ENCODE peak calls at places on chromosomes 3 and 15, in five cellular contexts. C is IMR-90, A is left ventricle myocardium inferior, V is lower leg skin, Y is activated B cell treated with CpG ODN at 0.5 μM for 24 hours. B is an unnamed sample.

GRCh38 chr15:28914483-28915023 is 28.8 kb downstream of the APBA2 start:
- DNase-seq in V (no peak), Y (no peak), C (no peak), A (no peak), B (no peak)

GRCh38 chr15:63970723-63971426 is 75.4 kb downstream of the DAPK2 start:
- DNase-seq in Y (no peak), A (no peak), C (no peak), V (peak; percentile 74), B (no peak)

GRCh38 chr3:42247576-42248027 is 18.4 kb downstream of the CCK start:
- DNase-seq in Y (no peak), A (peak; percentile 19), C (peak; percentile 49), V (no peak), B (peak; percentile 75)

GRCh38 chr3:30167511-30168135 is 438.8 kb upstream of the TGFBR2 start:
- DNase-seq in Y (no peak), A (no peak), V (no peak), C (peak; percentile 22), B (no peak)

GRCh38 chr3:127690823-127691452 is 18.2 kb downstream of the ABTB1 start:
- DNase-seq in C (peak; percentile 70), A (peak; percentile 27), V (no peak), Y (no peak), B (no peak)

GRCh38 chr3:195063596-195064193 is 207.3 kb downstream of the XXYLT1 start:
- DNase-seq in C (no peak), V (no peak), Y (no peak), A (no peak), B (no peak)

GRCh38 chr15:83210619-83211018 is 3.0 kb upstream of the HDGFL3 start:
- DNase-seq in C (no peak), Y (no peak), V (no peak), A (no peak), B (peak; percentile 28)

GRCh38 chr15:34841220-34841841 is 46.0 kb upstream of the ACTC1 start:
- DNase-seq in Y (no peak), V (no peak), C (peak; percentile 65), A (no peak), B (no peak)

GRCh38 chr15:80966431-80967197 is 23.0 kb downstream of the MESD start:
- DNase-seq in Y (no peak), C (no peak), V (peak; percentile 32), A (no peak), B (no peak)

GRCh38 chr3:118577055-118577759 is 457.4 kb downstream of the IGSF11 start:
- DNase-seq in A (no peak), C (no peak), V (no peak), Y (no peak), B (no peak)

GRCh38 chr15:57158589-57158988 is 217.7 kb upstream of the CGNL1 start:
- DNase-seq in V (no peak), Y (no peak), C (peak; percentile 48), A (no peak), B (no peak)

GRCh38 chr15:89656116-89656815 is 999 bp upstream of the KIF7 start:
- DNase-seq in Y (no peak), V (peak; percentile 42), C (peak; percentile 27), A (no peak), B (no peak)

GRCh38 chr3:191239439-191240035 is 40.5 kb downstream of the OSTN start:
- DNase-seq in Y (no peak), V (no peak), C (no peak), A (no peak), B (no peak)

GRCh38 chr15:76200083-76200465 is 111.2 kb downstream of the ETFA start:
- DNase-seq in C (no peak), A (no peak), V (peak; percentile 80), Y (no peak), B (no peak)

GRCh38 chr3:79737530-79737929 is 30.3 kb downstream of the ROBO1 start:
- DNase-seq in A (no peak), C (no peak), V (no peak), Y (no peak), B (no peak)

GRCh38 chr15:85793641-85794597 is 806 bp downstream of the KLHL25 start:
- DNase-seq in V (peak; percentile 88), C (peak; percentile 15), Y (peak; percentile 41), A (no peak), B (no peak)

GRCh38 chr3:114764056-114764492 is 383.0 kb downstream of the ZBTB20 start:
- DNase-seq in A (no peak), C (peak; percentile 28), V (no peak), Y (no peak), B (no peak)

GRCh38 chr15:99104788-99105515 is at the start of gene SYNM:
- DNase-seq in A (peak; percentile 84), V (peak; percentile 90), C (peak; percentile 72), Y (peak; percentile 34), B (peak; percentile 39)

GRCh38 chr3:55402886-55403605 is 84.1 kb downstream of the WNT5A start:
- DNase-seq in V (no peak), Y (no peak), A (no peak), C (peak; percentile 66), B (no peak)

GRCh38 chr15:91348812-91349500 is 248.9 kb downstream of the SV2B start:
- DNase-seq in V (no peak), C (no peak), Y (no peak), A (no peak), B (no peak)

GRCh38 chr3:194941956-194942483 is 256.3 kb downstream of the FAM43A start:
- DNase-seq in A (no peak), V (peak; percentile 75), C (no peak), Y (no peak), B (no peak)

GRCh38 chr3:96266395-96267187 is 547.8 kb upstream of the EPHA6 start:
- DNase-seq in C (no peak), V (no peak), A (no peak), Y (no peak), B (no peak)

GRCh38 chr15:39593071-39594055 is 12.5 kb downstream of the THBS1 start:
- DNase-seq in V (no peak), C (peak; percentile 34), A (no peak), Y (no peak), B (no peak)

GRCh38 chr3:85162905-85163304 is 204.1 kb downstream of the CADM2 start:
- DNase-seq in Y (no peak), A (no peak), C (no peak), V (no peak), B (no peak)

GRCh38 chr3:177802151-177802900 is 605.0 kb upstream of the TBL1XR1 start:
- DNase-seq in Y (no peak), A (no peak), V (no peak), C (peak; percentile 61), B (no peak)

GRCh38 chr3:30626443-30627181 is 20.2 kb downstream of the TGFBR2 start:
- DNase-seq in A (no peak), C (peak; percentile 76), Y (no peak), V (no peak), B (no peak)

GRCh38 chr3:32856355-32856889 is 38.6 kb downstream of the TRIM71 start:
- DNase-seq in C (no peak), Y (no peak), V (peak; percentile 76), A (no peak), B (no peak)

GRCh38 chr15:42194502-42194901 is 13.6 kb downstream of the VPS39 start:
- DNase-seq in Y (no peak), V (no peak), A (no peak), C (peak; percentile 62), B (no peak)

GRCh38 chr3:37171144-37171543 is 3.2 kb downstream of the LRRFIP2 start:
- DNase-seq in V (no peak), Y (no peak), A (peak; percentile 44), C (no peak), B (no peak)

GRCh38 chr3:183824761-183825379 is 507 bp downstream of the MAP6D1 start:
- DNase-seq in Y (peak; percentile 21), C (no peak), V (no peak), A (no peak), B (peak; percentile 54)

GRCh38 chr3:31050296-31050695 is 155.8 kb upstream of the GADL1 start:
- DNase-seq in V (no peak), A (no peak), C (no peak), Y (no peak), B (no peak)

GRCh38 chr15:66650433-66650832 is 51.6 kb upstream of the SMAD6 start:
- DNase-seq in A (peak; percentile 37), V (no peak), C (no peak), Y (no peak), B (no peak)

GRCh38 chr3:59913645-59914044 is 863.8 kb upstream of the CFAP20DC start:
- DNase-seq in V (no peak), A (no peak), C (no peak), Y (no peak), B (no peak)

GRCh38 chr3:134197681-134198261 is 52.9 kb downstream of the RYK start:
- DNase-seq in Y (no peak), V (no peak), A (no peak), C (peak; percentile 83), B (no peak)

DNA sequence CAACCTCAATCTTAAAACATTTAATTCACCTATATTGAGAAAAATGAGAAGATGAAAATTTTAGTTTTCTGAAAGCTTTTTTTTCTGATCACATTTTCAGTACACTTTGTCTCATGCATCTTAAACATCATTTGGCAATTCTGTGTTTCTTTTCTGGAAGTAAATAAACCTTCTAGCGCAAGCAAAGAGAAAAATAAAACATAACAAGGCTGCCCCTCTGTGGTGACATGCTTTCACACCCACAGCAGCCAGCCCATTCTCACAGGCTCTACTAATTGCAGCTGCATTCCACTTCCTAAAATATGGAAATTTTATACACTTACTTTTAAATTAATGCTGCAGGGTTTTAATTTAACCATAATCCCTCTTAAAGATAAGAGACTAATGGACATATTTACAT is 90.0 kb downstream of the NEK10 start:
- DNase-seq in V (no peak), Y (no peak), A (no peak), C (no peak), B (no peak)
- TF ChIP-seq CTCF in V (no peak), Y (no peak), A (peak; percentile 56), C (peak; percentile 38), B (no peak)

GRCh38 chr3:26368312-26368711 is 254.3 kb upstream of the LRRC3B start:
- DNase-seq in A (no peak), V (no peak), C (no peak), Y (no peak), B (no peak)

GRCh38 chr3:26365706-26366105 is 256.9 kb upstream of the LRRC3B start:
- DNase-seq in V (no peak), A (no peak), Y (no peak), C (no peak), B (no peak)

GRCh38 chr3:26369133-26369532 is 253.4 kb upstream of the LRRC3B start:
- DNase-seq in V (no peak), A (no peak), Y (no peak), C (no peak), B (no peak)
- TF ChIP-seq CTCF in V (no peak), A (no peak), Y (no peak), C (no peak), B (no peak)

DNA sequence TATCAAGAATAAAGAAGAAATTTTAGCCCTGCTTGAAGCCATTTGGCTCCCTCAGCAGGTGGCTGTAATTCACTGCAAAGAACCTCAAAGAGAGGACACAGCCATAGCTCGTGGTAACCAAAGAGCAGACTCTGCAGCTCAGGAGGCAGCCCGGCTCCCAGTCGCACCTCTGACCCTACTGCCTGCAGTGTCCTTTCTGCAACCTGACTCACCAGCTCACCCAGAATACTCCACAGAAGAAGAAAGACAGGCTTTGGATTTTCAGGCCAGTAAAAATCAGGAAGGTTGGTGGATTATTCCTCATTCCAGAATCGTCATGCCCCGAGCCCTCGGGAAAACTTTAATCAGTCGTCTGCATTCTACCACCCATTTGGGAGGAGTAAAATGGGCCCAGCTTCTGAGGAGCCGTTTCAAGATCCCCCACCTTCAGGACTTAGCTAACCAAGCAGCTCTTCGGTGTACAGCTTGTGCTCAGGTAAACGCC is 38.6 kb downstream of the ZBTB11 start:
- DNase-seq in A (no peak), V (peak; percentile 48), Y (no peak), C (no peak), B (no peak)
- TF ChIP-seq CTCF in A (no peak), V (no peak), Y (no peak), C (peak; percentile 13), B (no peak)

GRCh38 chr15:38453971-38454686 is at the start of gene FAM98B:
- DNase-seq in V (peak; percentile 98), A (peak; percentile 89), Y (peak; percentile 92), C (peak; percentile 85), B (peak; percentile 91)
- TF ChIP-seq CTCF in V (no peak), A (no peak), Y (no peak), C (peak; percentile 2), B (no peak)